ENCODE peak calls at places on chromosome 4, in five cellular contexts. One of them, this sample, is unnamed.
A peak's percentile ranks its signal among the peaks of the same experiment; 100 is the strongest.

GRCh38 chr4:87745058-87745842 is 54.1 kb upstream of the IBSP start:
- DNase-seq in BJ: no peak
- DNase-seq in activated naive CD4-positive, alpha-beta T cell: no peak
- DNase-seq in H4: no peak
- DNase-seq in T-cell: no peak
- DNase-seq in this sample: no peak

GRCh38 chr4:68011684-68012083 is 48.4 kb upstream of the TMPRSS11A start:
- DNase-seq in BJ: no peak
- DNase-seq in activated naive CD4-positive, alpha-beta T cell: no peak
- DNase-seq in H4: no peak
- DNase-seq in T-cell: no peak
- DNase-seq in this sample: no peak

GRCh38 chr4:52659722-52660261 is 691 bp upstream of the USP46 start:
- DNase-seq in BJ: no peak
- DNase-seq in activated naive CD4-positive, alpha-beta T cell: no peak
- DNase-seq in H4: no peak
- DNase-seq in T-cell: no peak
- DNase-seq in this sample: peak; percentile 67

GRCh38 chr4:161714022-161714751 is 449.6 kb downstream of the FSTL5 start:
- DNase-seq in BJ: peak; percentile 68
- DNase-seq in activated naive CD4-positive, alpha-beta T cell: no peak
- DNase-seq in H4: peak; percentile 27
- DNase-seq in T-cell: no peak
- DNase-seq in this sample: no peak

GRCh38 chr4:184824776-184825393 is 883 bp downstream of the ACSL1 start:
- DNase-seq in BJ: no peak
- DNase-seq in activated naive CD4-positive, alpha-beta T cell: no peak
- DNase-seq in H4: no peak
- DNase-seq in T-cell: no peak
- DNase-seq in this sample: peak; percentile 39

GRCh38 chr4:125043453-125043852 is 271.3 kb upstream of the FAT4 start:
- DNase-seq in BJ: no peak
- DNase-seq in activated naive CD4-positive, alpha-beta T cell: no peak
- DNase-seq in H4: no peak
- DNase-seq in T-cell: no peak
- DNase-seq in this sample: no peak

GRCh38 chr4:144591401-144591800 is 54.6 kb upstream of the HHIP start:
- DNase-seq in BJ: no peak
- DNase-seq in activated naive CD4-positive, alpha-beta T cell: no peak
- DNase-seq in H4: peak; percentile 25
- DNase-seq in T-cell: no peak
- DNase-seq in this sample: peak; percentile 4

GRCh38 chr4:130603043-130603442 is 1507.1 kb downstream of the C4orf33 start:
- DNase-seq in BJ: no peak
- DNase-seq in activated naive CD4-positive, alpha-beta T cell: no peak
- DNase-seq in H4: no peak
- DNase-seq in T-cell: no peak
- DNase-seq in this sample: no peak

GRCh38 chr4:94409375-94409679 is 42.4 kb upstream of the PDLIM5 start:
- DNase-seq in BJ: no peak
- DNase-seq in activated naive CD4-positive, alpha-beta T cell: no peak
- DNase-seq in H4: no peak
- DNase-seq in T-cell: no peak
- DNase-seq in this sample: no peak

GRCh38 chr4:71470547-71470946 is 131.7 kb downstream of the SLC4A4 start:
- DNase-seq in BJ: no peak
- DNase-seq in activated naive CD4-positive, alpha-beta T cell: no peak
- DNase-seq in H4: no peak
- DNase-seq in T-cell: no peak
- DNase-seq in this sample: no peak

This sample was measured in midbrain.